ENCODE peak calls at places on chromosome 16, in six cellular contexts. D is GM12878, M is K562, Z is H1, X is SK-N-SH, W is HCT116. J is an unnamed sample.

GRCh38 chr16:4828567-4829320 is 18.3 kb downstream of the GLYR1 start:
- DNase-seq in D (no peak), M (no peak), Z (no peak), X (no peak), W (no peak), J (no peak)

GRCh38 chr16:9139965-9140364 is 48.5 kb downstream of the HAPSTR1 start:
- DNase-seq in D (no peak), M (peak; percentile 59), Z (no peak), X (peak; percentile 42), W (peak; percentile 59), J (no peak)

GRCh38 chr16:89739383-89739782 is 18.0 kb downstream of the ZNF276 start:
- DNase-seq in D (no peak), M (no peak), Z (no peak), X (no peak), W (no peak), J (no peak)

GRCh38 chr16:82627811-82628339 is 1.1 kb downstream of the CDH13 start:
- DNase-seq in D (no peak), M (no peak), Z (no peak), X (no peak), W (no peak), J (no peak)

GRCh38 chr16:26959416-26960009 is 107.2 kb upstream of the C16orf82 start:
- DNase-seq in D (no peak), M (no peak), Z (no peak), X (no peak), W (no peak), J (no peak)

GRCh38 chr16:79856581-79856980 is 256.0 kb upstream of the MAF start:
- DNase-seq in D (no peak), M (no peak), Z (no peak), X (no peak), W (no peak), J (no peak)

GRCh38 chr16:16030449-16030848 is 81.0 kb downstream of the ABCC1 start:
- DNase-seq in D (no peak), M (no peak), Z (no peak), X (no peak), W (no peak), J (no peak)

GRCh38 chr16:88649924-88650748 is 717 bp downstream of the CYBA start:
- DNase-seq in D (no peak), M (peak; percentile 65), Z (peak; percentile 70), X (peak; percentile 71), W (no peak), J (no peak)

GRCh38 chr16:87392823-87393679 is 915 bp downstream of the MAP1LC3B start:
- DNase-seq in D (no peak), M (peak; percentile 47), Z (peak; percentile 80), X (peak; percentile 69), W (no peak), J (no peak)

GRCh38 chr16:28168991-28169554 is 42.7 kb downstream of the XPO6 start:
- DNase-seq in D (no peak), M (no peak), Z (no peak), X (no peak), W (no peak), J (no peak)
- TF ChIP-seq SIN3A in D (no peak), M (no peak), Z (no peak), X (no peak), W (no peak), J (no peak)

GRCh38 chr16:68574479-68574878 is 35.4 kb downstream of the ZFP90 start:
- DNase-seq in D (no peak), M (no peak), Z (no peak), X (no peak), W (no peak), J (no peak)
- H3K9me3 ChIP-seq in D (peaks cover 9% of the 10 kb centered on the region), M (peaks cover 2% of the 10 kb centered on the region), Z (peaks cover 33% of the 10 kb centered on the region), X (no peaks in the 10 kb centered on the region), W (peaks cover 19% of the 10 kb centered on the region), J (peaks cover 4% of the 10 kb centered on the region)

GRCh38 chr16:25064967-25065366 is 46.6 kb upstream of the LCMT1 start:
- DNase-seq in D (no peak), M (no peak), Z (no peak), X (no peak), W (no peak), J (no peak)

GRCh38 chr16:25066426-25066746 is 45.2 kb upstream of the LCMT1 start:
- DNase-seq in D (no peak), M (no peak), Z (no peak), X (no peak), W (no peak), J (no peak)

GRCh38 chr16:25065899-25066298 is 45.6 kb upstream of the LCMT1 start:
- DNase-seq in D (no peak), M (no peak), Z (peak; percentile 52), X (peak; percentile 28), W (no peak), J (no peak)

GRCh38 chr16:25063102-25063501 is 47.9 kb upstream of the ARHGAP17 start:
- DNase-seq in D (no peak), M (no peak), Z (no peak), X (no peak), W (no peak), J (no peak)

DNA sequence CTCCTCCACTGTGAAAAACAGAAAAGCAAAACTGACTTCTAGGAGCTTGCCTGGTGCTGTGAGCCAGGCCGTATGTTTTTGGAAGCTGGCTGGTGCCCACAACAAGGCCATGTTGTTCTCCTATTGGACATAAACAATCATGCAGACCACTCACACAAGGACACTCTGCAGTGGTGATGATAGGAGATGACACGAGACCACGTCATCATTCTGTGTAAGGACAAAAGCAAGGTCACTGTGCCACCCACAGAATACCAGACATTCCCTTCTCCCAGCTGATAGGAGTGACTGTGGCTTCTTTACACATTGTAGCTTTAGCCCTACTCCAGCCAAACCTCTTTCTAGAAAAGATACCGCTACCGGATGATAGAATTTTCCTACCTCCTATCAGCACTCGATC is 47.7 kb upstream of the LCMT1 start:
- DNase-seq in D (no peak), M (peak; percentile 40), Z (no peak), X (no peak), W (no peak), J (no peak)
- TF ChIP-seq SIN3A in D (no peak), M (no peak), Z (no peak), X (no peak), W (no peak), J (no peak)

DNA sequence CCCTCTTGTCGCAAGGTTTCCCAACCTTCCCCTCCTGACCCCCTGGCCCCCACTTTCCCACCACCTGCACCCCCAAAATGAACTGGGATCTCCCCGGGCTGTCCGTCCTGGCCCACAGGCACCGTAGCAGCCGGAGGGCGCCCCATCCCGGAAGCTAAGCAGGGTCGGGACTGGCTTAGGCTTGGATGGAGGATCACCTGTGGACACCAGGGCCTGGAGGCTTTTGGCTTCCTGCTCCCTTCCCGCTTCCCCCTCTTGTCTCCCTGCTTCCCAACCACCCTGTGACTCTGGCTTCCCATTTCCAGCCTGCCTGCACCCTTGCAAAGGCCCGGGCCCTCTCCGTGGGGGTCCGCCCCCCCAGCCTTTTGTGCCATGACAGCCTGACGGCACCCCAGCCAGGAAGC is 2291.3 kb downstream of the TP53TG3F start:
- DNase-seq in D (no peak), M (no peak), Z (no peak), X (no peak), W (no peak), J (no peak)
- H3K9me3 ChIP-seq in D (no peaks in the 10 kb centered on the region), M (no peaks in the 10 kb centered on the region), Z (peaks cover 98% of the 10 kb centered on the region), X (no peaks in the 10 kb centered on the region), W (no peaks in the 10 kb centered on the region), J (no peaks in the 10 kb centered on the region)

GRCh38 chr16:57277586-57277985 is 6.9 kb downstream of the PLLP start:
- DNase-seq in D (no peak), M (no peak), Z (no peak), X (no peak), W (peak; percentile 28), J (peak; percentile 68)
- TF ChIP-seq SIN3A in D (no peak), M (no peak), Z (no peak), X (no peak), W (no peak), J (no peak)